ENCODE peak calls at places on chromosomes 16 and 17, in seven cellular contexts. J is SJCRH30, O is right lobe of liver, K is A549, H is stomach, V is psoas muscle, F is lower leg skin. Z is an unnamed sample.

GRCh38 chr17:49906511-49907136 is 58.8 kb upstream of the TAC4 start:
- DNase-seq in J (no peak), O (no peak), K (no peak), H (no peak), V (no peak), F (no peak), Z (no peak)

GRCh38 chr17:40862985-40863733 is 3.9 kb downstream of the KRT12 start:
- DNase-seq in F (no peak), V (no peak), O (no peak), J (no peak), K (no peak), H (no peak), Z (no peak)

GRCh38 chr17:6474376-6474775 is 30.1 kb downstream of the PIMREG start:
- DNase-seq in K (no peak), H (no peak), J (no peak), O (no peak), F (no peak), V (no peak), Z (no peak)

GRCh38 chr16:81035975-81036750 is 521 bp downstream of the ATMIN start:
- DNase-seq in V (peak), J (peak), H (peak), O (peak), F (no peak), K (peak), Z (peak)

GRCh38 chr17:63124958-63125357 is 158.9 kb downstream of the TANC2 start:
- DNase-seq in J (no peak), K (no peak), O (no peak), H (no peak), F (no peak), V (no peak), Z (no peak)

GRCh38 chr17:69067274-69068047 is 6.7 kb upstream of the ABCA9 start:
- DNase-seq in O (no peak), H (no peak), F (no peak), K (no peak), V (no peak), J (no peak), Z (no peak)

GRCh38 chr17:62869885-62870580 is 61.9 kb upstream of the MARCHF10 start:
- DNase-seq in J (peak), H (no peak), F (no peak), K (no peak), O (no peak), V (no peak), Z (no peak)

GRCh38 chr17:50095626-50096037 is 481 bp downstream of the PDK2 start:
- DNase-seq in O (no peak), H (no peak), V (no peak), J (peak), K (no peak), F (no peak), Z (no peak)

GRCh38 chr17:72407336-72408121 is 286.7 kb downstream of the SOX9 start:
- DNase-seq in F (no peak), J (peak), K (peak), O (no peak), H (peak), V (no peak), Z (peak)

GRCh38 chr16:69166946-69167930 is 19.7 kb upstream of the SNTB2 start:
- DNase-seq in O (no peak), F (no peak), H (no peak), V (no peak), K (no peak), J (no peak), Z (no peak)

GRCh38 chr16:70390774-70391173 is 44.1 kb downstream of the DDX19A start:
- DNase-seq in H (no peak), V (no peak), F (no peak), O (no peak), K (no peak), J (no peak), Z (no peak)

GRCh38 chr17:31558748-31559646 is 167.5 kb downstream of the RAB11FIP4 start:
- DNase-seq in V (peak), K (peak), O (peak), H (peak), F (peak), J (peak), Z (peak)

GRCh38 chr17:64632606-64633005 is 29.5 kb downstream of the SMURF2 start:
- DNase-seq in V (no peak), O (no peak), J (no peak), K (no peak), F (no peak), H (no peak), Z (no peak)

GRCh38 chr17:82019905-82020873 is 2.5 kb downstream of the CENPX start:
- DNase-seq in J (peak), K (peak), O (peak), H (peak), V (peak), F (no peak), Z (no peak)
- H3K4me3 ChIP-seq in J (no peak), K (no peak), O (no peak), H (no peak), V (no peak), F (no peak), Z (no peak)

GRCh38 chr16:54688339-54688738 is 242.3 kb upstream of the IRX5 start:
- DNase-seq in O (no peak), J (no peak), V (no peak), H (no peak), K (no peak), F (no peak), Z (no peak)

GRCh38 chr16:54687043-54687655 is 243.5 kb upstream of the IRX5 start:
- DNase-seq in K (no peak), J (no peak), O (no peak), H (no peak), V (no peak), F (no peak), Z (no peak)

GRCh38 chr16:54690710-54691109 is 240.0 kb upstream of the IRX5 start:
- DNase-seq in F (no peak), H (no peak), K (no peak), V (no peak), O (no peak), J (no peak), Z (no peak)

GRCh38 chr16:54685682-54686081 is 245.0 kb upstream of the IRX5 start:
- DNase-seq in H (no peak), K (no peak), F (no peak), V (no peak), O (no peak), J (no peak), Z (no peak)

GRCh38 chr16:54689072-54689471 is 241.6 kb upstream of the IRX5 start:
- DNase-seq in J (no peak), O (no peak), K (no peak), H (no peak), F (no peak), V (no peak), Z (no peak)
- H3K4me3 ChIP-seq in J (no peak), O (no peak), K (no peak), H (no peak), F (no peak), V (no peak), Z (no peak)

GRCh38 chr17:19383681-19384470 is 3.1 kb downstream of the MFAP4 start:
- DNase-seq in J (peak), K (no peak), V (no peak), F (peak), O (peak), H (no peak), Z (no peak)
- H3K4me3 ChIP-seq in J (no peak), K (no peak), V (no peak), F (no peak), O (no peak), H (no peak), Z (no peak)

GRCh38 chr17:76147211-76148014 is 6.4 kb upstream of the FOXJ1 start:
- DNase-seq in K (peak), H (no peak), J (peak), V (no peak), F (no peak), O (peak), Z (peak)

GRCh38 chr17:76149214-76149613 is 8.2 kb upstream of the FOXJ1 start:
- DNase-seq in J (peak), V (no peak), F (no peak), K (no peak), O (no peak), H (no peak), Z (no peak)

GRCh38 chr17:76145231-76146052 is 4.4 kb upstream of the FOXJ1 start:
- DNase-seq in K (no peak), O (peak), H (no peak), F (no peak), J (peak), V (no peak), Z (no peak)

GRCh38 chr17:76146053-76146875 is 5.2 kb upstream of the FOXJ1 start:
- DNase-seq in J (no peak), V (no peak), O (peak), K (no peak), F (no peak), H (no peak), Z (no peak)

GRCh38 chr17:76148015-76148326 is 6.9 kb upstream of the FOXJ1 start:
- DNase-seq in J (no peak), F (no peak), K (no peak), H (no peak), V (no peak), O (no peak), Z (no peak)
- H3K4me3 ChIP-seq in J (no peak), F (no peak), K (no peak), H (no peak), V (no peak), O (no peak), Z (no peak)

DNA sequence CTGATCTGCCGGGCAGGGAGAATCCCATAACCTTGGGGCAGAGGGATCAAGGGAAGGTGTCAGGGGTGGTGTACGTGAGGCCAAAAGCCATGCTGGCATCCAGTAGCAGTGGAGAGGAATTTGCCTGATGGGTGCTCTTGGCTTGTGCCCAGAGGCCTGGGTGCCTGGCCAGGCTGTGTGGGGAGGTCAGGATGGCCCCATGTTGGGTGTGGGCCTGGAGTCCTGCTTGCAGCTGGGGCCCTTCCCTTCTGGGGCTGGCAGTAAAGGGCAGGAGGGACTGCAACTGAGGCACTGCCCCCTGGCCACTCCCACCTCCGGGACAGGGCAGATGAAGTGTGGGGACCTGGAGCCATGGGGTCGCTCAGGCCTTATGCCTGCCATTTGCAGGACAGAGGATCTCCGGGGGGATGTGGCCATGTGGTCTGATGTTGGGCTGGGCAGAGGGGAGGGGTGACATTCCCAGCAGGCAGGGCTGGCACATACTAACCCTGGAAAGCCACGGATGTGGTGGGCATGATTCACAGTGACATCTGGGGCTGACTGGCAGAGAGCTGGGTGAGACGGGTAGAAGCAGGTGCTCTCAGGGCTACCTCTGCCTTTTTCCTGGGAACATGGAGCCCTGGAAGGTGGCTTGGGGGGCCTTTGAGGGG is 3.5 kb downstream of the FMNL1 start:
- DNase-seq in O (no peak), H (no peak), K (no peak), V (no peak), J (peak), F (peak), Z (no peak)
- H3K4me3 ChIP-seq in O (no peak), H (peak), K (no peak), V (peak), J (no peak), F (no peak), Z (no peak)

GRCh38 chr16:56448005-56448404 is 3.1 kb downstream of the NUDT21 start:
- DNase-seq in V (no peak), O (no peak), K (no peak), F (no peak), J (no peak), H (no peak), Z (no peak)
- H3K4me3 ChIP-seq in V (no peak), O (no peak), K (no peak), F (no peak), J (no peak), H (no peak), Z (no peak)